ENCODE peak calls at places on chromosomes 5 and 9, in seven cellular contexts. U is brain microvascular endothelial cell, O is RWPE1, C is nephron progenitor cell, P is body of pancreas, Z is fibroblast of pulmonary artery, K is GM12865. J is an unnamed sample.

GRCh38 chr5:113256671-113257452 is 177.9 kb downstream of the TSSK1B start:
- DNase-seq in U (no peak), O (no peak), C (no peak), P (no peak), Z (no peak), K (no peak), J (no peak)

GRCh38 chr5:144068926-144069325 is 101.5 kb downstream of the YIPF5 start:
- DNase-seq in U (no peak), O (no peak), C (no peak), P (no peak), Z (no peak), K (no peak), J (no peak)

GRCh38 chr5:83197326-83197725 is 120.0 kb downstream of the XRCC4 start:
- DNase-seq in U (no peak), O (no peak), C (no peak), P (no peak), Z (no peak), K (no peak), J (no peak)

GRCh38 chr5:115465416-115465815 is 79.2 kb downstream of the FEM1C start:
- DNase-seq in U (no peak), O (no peak), C (no peak), P (no peak), Z (no peak), K (no peak), J (no peak)

GRCh38 chr5:132998553-132998952 is 27.8 kb downstream of the ZCCHC10 start:
- DNase-seq in U (no peak), O (no peak), C (no peak), P (no peak), Z (no peak), K (no peak), J (no peak)

GRCh38 chr5:132025403-132025971 is 14.0 kb upstream of the ACSL6 start:
- DNase-seq in U (no peak), O (no peak), C (no peak), P (no peak), Z (no peak), K (no peak), J (no peak)

GRCh38 chr5:11617080-11617479 is 287.2 kb downstream of the CTNND2 start:
- DNase-seq in U (no peak), O (no peak), C (no peak), P (no peak), Z (no peak), K (no peak), J (no peak)

GRCh38 chr5:31485376-31486207 is 46.3 kb downstream of the DROSHA start:
- DNase-seq in U (no peak), O (no peak), C (no peak), P (no peak), Z (no peak), K (no peak), J (no peak)

GRCh38 chr5:151664694-151665583 is 21.8 kb downstream of the SPARC start:
- DNase-seq in U (no peak), O (peak; percentile 36), C (no peak), P (no peak), Z (peak; percentile 81), K (no peak), J (no peak)

GRCh38 chr5:112742424-112742823 is 4.7 kb downstream of the APC start:
- DNase-seq in U (no peak), O (no peak), C (no peak), P (no peak), Z (peak; percentile 17), K (peak; percentile 7), J (no peak)

GRCh38 chr5:147403659-147404640 is 105.9 kb downstream of the DPYSL3 start:
- DNase-seq in U (peak; percentile 98), O (peak; percentile 69), C (no peak), P (peak; percentile 16), Z (peak; percentile 99), K (peak; percentile 89), J (peak; percentile 69)

GRCh38 chr9:32403567-32403966 is 19.1 kb downstream of the ACO1 start:
- DNase-seq in U (no peak), O (no peak), C (no peak), P (no peak), Z (no peak), K (no peak), J (no peak)

GRCh38 chr9:38066907-38067610 is 2.0 kb downstream of the SHB start:
- DNase-seq in U (no peak), O (no peak), C (peak; percentile 30), P (peak; percentile 72), Z (peak; percentile 46), K (peak; percentile 54), J (no peak)

GRCh38 chr5:170691623-170692022 is 91.9 kb upstream of the GABRP start:
- DNase-seq in U (no peak), O (no peak), C (peak; percentile 37), P (no peak), Z (no peak), K (no peak), J (no peak)

GRCh38 chr9:105681724-105682123 is 12.6 kb upstream of the TMEM38B start:
- DNase-seq in U (peak; percentile 75), O (peak; percentile 63), C (no peak), P (no peak), Z (peak; percentile 50), K (no peak), J (no peak)

GRCh38 chr5:135114759-135115158 is 80.7 kb upstream of the PITX1 start:
- DNase-seq in U (no peak), O (no peak), C (no peak), P (no peak), Z (no peak), K (no peak), J (no peak)

GRCh38 chr5:132267166-132267739 is 9.8 kb downstream of the PDLIM4 start:
- DNase-seq in U (no peak), O (no peak), C (no peak), P (no peak), Z (no peak), K (no peak), J (no peak)

GRCh38 chr5:6401410-6401809 is 23.1 kb upstream of the MED10 start:
- DNase-seq in U (no peak), O (no peak), C (no peak), P (no peak), Z (no peak), K (no peak), J (no peak)

GRCh38 chr5:178209334-178210072 is 5.2 kb downstream of the HNRNPAB start:
- DNase-seq in U (no peak), O (no peak), C (no peak), P (no peak), Z (no peak), K (no peak), J (no peak)

GRCh38 chr5:136066705-136067271 is 38.0 kb downstream of the TGFBI start:
- DNase-seq in U (peak; percentile 27), O (no peak), C (no peak), P (peak; percentile 31), Z (peak; percentile 65), K (no peak), J (no peak)

GRCh38 chr9:69996947-69997346 is 46.7 kb upstream of the MAMDC2 start:
- DNase-seq in U (no peak), O (no peak), C (no peak), P (peak; percentile 20), Z (no peak), K (no peak), J (no peak)

GRCh38 chr5:109921735-109922395 is 232.1 kb downstream of the MAN2A1 start:
- DNase-seq in U (no peak), O (no peak), C (no peak), P (peak; percentile 16), Z (no peak), K (peak; percentile 72), J (no peak)

GRCh38 chr9:86655147-86655546 is 292.2 kb downstream of the GAS1 start:
- DNase-seq in U (peak; percentile 35), O (no peak), C (peak; percentile 8), P (no peak), Z (peak; percentile 31), K (no peak), J (no peak)

GRCh38 chr5:98936948-98937715 is 8.3 kb upstream of the CHD1 start:
- DNase-seq in U (no peak), O (no peak), C (no peak), P (no peak), Z (no peak), K (no peak), J (no peak)

DNA sequence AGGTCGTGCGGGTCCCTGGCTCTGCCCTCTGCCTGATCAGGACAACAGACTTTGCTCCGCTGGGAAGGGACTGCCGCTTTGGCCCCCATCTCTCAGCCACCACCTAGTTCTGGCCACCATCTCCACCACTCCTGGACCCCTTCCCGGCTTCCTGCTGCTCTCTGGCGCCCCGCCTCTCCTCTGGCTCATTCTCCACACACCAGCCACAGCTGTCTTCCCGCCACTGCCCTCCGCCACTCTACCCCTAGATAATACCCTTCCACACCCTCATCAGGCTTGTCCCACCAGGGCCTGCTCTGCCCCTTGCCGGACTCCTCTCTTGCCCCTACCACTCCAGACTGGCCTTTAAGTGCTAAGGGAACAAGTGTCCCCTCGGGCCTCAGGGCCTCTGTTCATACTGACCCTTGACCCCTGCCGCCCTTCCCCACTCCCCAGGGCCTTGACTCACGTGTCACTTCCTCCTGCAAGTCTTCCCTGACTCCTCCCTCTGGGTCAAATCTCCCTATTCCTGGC is 3.0 kb upstream of the CDX1 start:
- DNase-seq in U (no peak), O (no peak), C (peak; percentile 67), P (peak; percentile 42), Z (no peak), K (no peak), J (no peak)
- TF ChIP-seq CTCF in U (peak; percentile 43), O (no peak), C (no peak), P (no peak), Z (peak; percentile 29), K (no peak), J (no peak)

GRCh38 chr5:154652746-154653417 is 102.3 kb upstream of the LARP1 start:
- DNase-seq in U (no peak), O (no peak), C (no peak), P (peak; percentile 33), Z (peak; percentile 27), K (no peak), J (no peak)
- TF ChIP-seq CTCF in U (peak; percentile 2), O (no peak), C (no peak), P (no peak), Z (peak; percentile 15), K (no peak), J (no peak)

GRCh38 chr9:21906878-21907277 is 87.3 kb downstream of the CDKN2A start:
- DNase-seq in U (peak; percentile 59), O (no peak), C (no peak), P (no peak), Z (no peak), K (no peak), J (no peak)

GRCh38 chr9:21904371-21904770 is 89.8 kb downstream of the CDKN2A start:
- DNase-seq in U (peak; percentile 74), O (no peak), C (no peak), P (no peak), Z (no peak), K (no peak), J (no peak)

GRCh38 chr9:21903380-21903965 is 90.7 kb downstream of the CDKN2A start:
- DNase-seq in U (no peak), O (no peak), C (no peak), P (no peak), Z (no peak), K (no peak), J (no peak)

GRCh38 chr9:21906213-21906612 is 88.0 kb downstream of the CDKN2A start:
- DNase-seq in U (no peak), O (no peak), C (no peak), P (no peak), Z (no peak), K (no peak), J (no peak)

GRCh38 chr9:21904776-21905175 is 89.4 kb downstream of the CDKN2A start:
- DNase-seq in U (peak; percentile 49), O (no peak), C (no peak), P (no peak), Z (no peak), K (no peak), J (no peak)
- TF ChIP-seq CTCF in U (peak; percentile 44), O (no peak), C (no peak), P (no peak), Z (no peak), K (no peak), J (no peak)

GRCh38 chr9:106862115-106862945 is 636 bp upstream of the ZNF462 start:
- DNase-seq in U (peak; percentile 32), O (peak; percentile 53), C (peak; percentile 60), P (peak; percentile 11), Z (peak; percentile 56), K (no peak), J (peak; percentile 38)
- TF ChIP-seq CTCF in U (peak; percentile 66), O (no peak), C (no peak), P (no peak), Z (peak; percentile 31), K (no peak), J (no peak)